ENCODE peak calls at places on chromosomes 5 and 9, in nine cellular contexts. D is BE2C, X is K562, H is body of pancreas, N is psoas muscle, S is upper lobe of right lung, P is prostate gland, F is SJSA1, B is aorta. G is an unnamed sample. For H3K4me1, the result is how much of the 10 kb centered on the place peaks cover.

GRCh38 chr5:151221574-151221973 is 2.3 kb downstream of the CCDC69 start:
- DNase-seq in N (no peak), B (no peak), P (no peak), H (no peak), F (no peak), S (no peak), X (no peak), D (no peak), G (no peak)

GRCh38 chr9:110213413-110214044 is 5.6 kb upstream of the C9orf152 start:
- DNase-seq in D (no peak), N (no peak), S (no peak), B (no peak), X (no peak), F (no peak), H (peak), P (no peak), G (no peak)

GRCh38 chr5:108264533-108264932 is 117.4 kb downstream of the FBXL17 start:
- DNase-seq in F (no peak), P (no peak), S (no peak), H (no peak), X (no peak), B (no peak), D (no peak), N (no peak), G (no peak)

GRCh38 chr5:32771037-32771436 is 59.9 kb downstream of the NPR3 start:
- DNase-seq in B (peak), P (no peak), H (no peak), D (no peak), N (no peak), F (no peak), S (no peak), X (no peak), G (no peak)

GRCh38 chr5:93246093-93246855 is 334.7 kb downstream of the NR2F1-AS1 start:
- DNase-seq in X (no peak), P (no peak), N (no peak), H (no peak), S (no peak), D (no peak), F (peak), B (no peak), G (no peak)

GRCh38 chr5:75054110-75054930 is 2.0 kb upstream of the GCNT4 start:
- DNase-seq in H (peak), B (peak), S (peak), F (peak), P (peak), D (no peak), N (peak), X (no peak), G (no peak)

GRCh38 chr9:129916707-129917106 is 81.4 kb downstream of the USP20 start:
- DNase-seq in F (no peak), X (no peak), P (no peak), D (no peak), B (no peak), N (no peak), S (no peak), H (no peak), G (no peak)

GRCh38 chr5:112419050-112419595 is at the start of gene EPB41L4A:
- DNase-seq in N (peak), P (peak), H (peak), X (no peak), B (peak), S (peak), F (no peak), D (peak), G (no peak)

GRCh38 chr9:134983094-134983493 is 65.4 kb upstream of the FCN1 start:
- DNase-seq in D (no peak), F (no peak), B (peak), X (peak), P (no peak), H (no peak), S (peak), N (peak), G (no peak)

GRCh38 chr9:73349476-73349875 is 197.8 kb downstream of the ANXA1 start:
- DNase-seq in P (no peak), H (no peak), D (no peak), S (no peak), B (no peak), N (no peak), F (no peak), X (no peak), G (no peak)

GRCh38 chr9:73344060-73344459 is 192.4 kb downstream of the ANXA1 start:
- DNase-seq in X (no peak), N (no peak), B (no peak), D (no peak), H (no peak), S (no peak), F (no peak), P (no peak), G (no peak)

GRCh38 chr9:73348485-73348884 is 196.8 kb downstream of the ANXA1 start:
- DNase-seq in F (no peak), H (no peak), N (no peak), S (no peak), X (peak), D (no peak), B (no peak), P (no peak), G (no peak)

GRCh38 chr9:73347720-73348119 is 196.1 kb downstream of the ANXA1 start:
- DNase-seq in X (no peak), P (no peak), S (no peak), N (no peak), B (no peak), H (no peak), D (no peak), F (no peak), G (no peak)

GRCh38 chr9:73347123-73347522 is 195.5 kb downstream of the ANXA1 start:
- DNase-seq in N (no peak), D (no peak), H (no peak), S (no peak), X (no peak), P (no peak), B (no peak), F (no peak), G (no peak)
- H3K4me1 ChIP-seq in N (under half), D (under half), H (under half), S (under half), X (under half), P (under half), B (under half), F (under half), G (under half)

GRCh38 chr9:85723220-85723619 is 18.5 kb downstream of the AGTPBP1 start:
- DNase-seq in N (no peak), X (no peak), D (no peak), H (no peak), B (no peak), S (no peak), P (no peak), F (no peak), G (peak)
- H3K4me1 ChIP-seq in N (under half), X (under half), D (under half), H (under half), B (under half), S (under half), P (under half), F (under half), G (under half)

DNA sequence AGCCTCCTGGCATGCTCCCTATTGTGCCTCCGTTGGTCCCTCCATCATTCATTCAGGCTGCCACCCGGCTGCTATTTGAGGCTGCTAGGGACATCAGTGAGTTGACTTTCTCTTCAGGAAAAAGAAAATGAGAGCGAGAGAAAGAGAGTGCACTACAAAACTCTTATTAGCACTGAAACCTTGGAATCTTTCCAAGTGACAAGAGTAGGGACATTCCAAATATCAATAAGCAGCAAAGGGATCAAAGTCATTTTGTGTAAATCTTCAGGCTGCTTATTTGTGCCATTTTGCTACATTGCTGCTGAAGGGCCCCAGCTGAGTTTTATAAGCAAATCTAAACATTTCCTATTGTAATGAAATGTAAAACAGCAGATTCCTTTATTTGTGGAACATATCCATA is 66.3 kb upstream of the TTC23L start:
- DNase-seq in P (no peak), F (no peak), N (no peak), H (no peak), D (no peak), S (no peak), B (no peak), X (no peak), G (no peak)
- H3K4me1 ChIP-seq in P (under half), F (under half), N (under half), H (under half), D (under half), S (under half), B (under half), X (under half), G (under half)

DNA sequence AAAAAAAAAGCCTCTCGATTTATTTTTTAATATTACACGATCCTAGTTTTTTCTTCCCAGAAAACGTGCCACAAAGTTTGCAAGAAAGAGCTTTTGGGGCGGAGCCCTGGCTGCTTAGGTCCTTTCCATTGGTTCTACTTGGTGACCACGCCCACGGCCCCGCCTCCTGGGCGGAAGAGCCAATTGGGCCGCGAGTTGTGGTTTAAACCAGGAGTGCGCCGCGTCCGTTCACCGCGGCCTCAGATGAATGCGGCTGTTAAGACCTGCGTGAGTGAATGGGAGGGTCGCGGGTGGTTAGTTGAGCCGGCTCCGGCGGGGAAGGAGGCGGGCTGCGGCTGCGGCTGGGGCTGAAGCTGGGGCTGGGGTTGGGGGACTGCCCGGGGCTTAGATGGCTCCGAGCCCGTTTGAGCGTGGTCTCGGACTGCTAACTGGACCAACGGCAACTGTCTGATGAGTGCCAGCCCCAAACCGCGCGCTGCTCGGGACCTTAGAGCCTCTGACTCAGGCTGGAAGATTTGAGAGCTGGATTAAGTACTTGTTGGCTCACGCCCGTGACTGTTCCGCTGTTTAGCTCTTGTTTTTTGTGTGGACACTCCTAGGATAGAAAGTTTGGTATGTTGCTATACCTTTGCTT is at the start of gene PTTG1:
- DNase-seq in H (peak), X (peak), D (peak), N (peak), F (peak), S (peak), P (peak), B (peak), G (peak)
- H3K4me1 ChIP-seq in H (under half), X (under half), D (under half), N (under half), F (half or more), S (under half), P (under half), B (under half), G (under half)

GRCh38 chr9:128088253-128088945 is 20.4 kb downstream of the SLC25A25 start:
- DNase-seq in B (no peak), F (no peak), X (no peak), N (no peak), S (no peak), D (no peak), P (no peak), H (no peak), G (no peak)
- H3K4me1 ChIP-seq in B (under half), F (under half), X (half or more), N (under half), S (under half), D (under half), P (under half), H (under half), G (half or more)

GRCh38 chr9:132487351-132487791 is 77.4 kb downstream of the CFAP77 start:
- DNase-seq in D (no peak), H (no peak), P (no peak), N (no peak), X (no peak), B (no peak), S (no peak), F (no peak), G (peak)

GRCh38 chr9:132485454-132485853 is 75.4 kb downstream of the CFAP77 start:
- DNase-seq in X (no peak), H (no peak), B (no peak), D (no peak), P (no peak), F (no peak), N (no peak), S (no peak), G (no peak)

GRCh38 chr9:132488611-132489010 is 78.6 kb downstream of the CFAP77 start:
- DNase-seq in N (no peak), D (peak), H (no peak), S (no peak), B (peak), F (no peak), X (no peak), P (no peak), G (no peak)

GRCh38 chr9:132489536-132489935 is 79.5 kb downstream of the CFAP77 start:
- DNase-seq in F (no peak), H (no peak), N (no peak), X (no peak), D (no peak), S (no peak), P (no peak), B (peak), G (no peak)

DNA sequence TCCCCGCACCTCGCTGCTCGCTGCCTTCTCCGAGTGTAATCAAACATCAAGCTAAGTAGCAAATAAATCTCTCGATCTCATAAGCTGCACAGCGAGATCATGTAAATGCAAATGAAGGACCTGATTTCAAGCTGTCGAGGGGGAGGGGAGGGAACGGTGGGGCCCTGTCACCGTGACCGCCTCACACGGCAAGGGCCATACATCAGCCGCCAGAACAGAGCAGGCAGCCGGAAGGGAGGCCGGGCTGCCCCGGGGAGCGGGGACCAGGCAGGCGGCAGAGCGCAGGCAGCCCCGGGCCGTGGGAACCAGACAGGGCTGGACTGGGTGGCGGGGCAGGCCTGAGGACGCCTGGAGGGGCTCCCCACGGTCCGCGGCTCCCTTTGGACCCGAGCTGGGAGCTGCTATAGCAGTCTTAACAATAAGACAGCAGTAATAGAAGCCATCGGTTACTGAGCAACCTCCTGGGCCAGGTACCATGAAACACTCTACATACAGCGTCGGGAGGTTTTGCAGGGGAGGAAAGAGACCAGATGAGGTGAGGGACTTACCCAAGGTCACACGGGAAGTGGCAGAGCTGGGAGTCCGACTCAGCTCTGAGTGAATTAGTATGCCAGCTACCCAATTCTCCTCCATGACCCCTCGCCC is 76.8 kb downstream of the CFAP77 start:
- DNase-seq in N (no peak), F (no peak), B (peak), S (no peak), X (no peak), P (no peak), D (peak), H (no peak), G (no peak)
- H3K4me1 ChIP-seq in N (under half), F (under half), B (under half), S (under half), X (under half), P (under half), D (under half), H (under half), G (under half)

DNA sequence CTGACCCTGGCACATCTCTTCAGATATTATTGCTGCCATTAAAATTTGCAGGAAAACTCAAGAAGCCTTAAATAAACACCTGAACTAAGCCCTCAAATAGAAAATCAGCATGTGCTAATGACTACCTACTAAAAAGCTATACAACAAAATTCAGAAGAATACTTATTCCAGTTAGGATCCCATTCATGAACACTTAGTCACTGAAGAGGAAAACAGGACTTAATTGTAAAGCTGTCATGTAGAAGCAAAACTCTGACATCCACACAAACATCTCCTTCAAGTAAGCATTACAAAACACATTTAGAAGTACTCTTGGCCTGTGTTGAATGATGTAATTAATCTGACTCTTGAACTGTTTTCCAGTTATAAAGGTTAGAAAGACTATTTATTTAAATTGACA is 19.9 kb downstream of the ELL2 start:
- DNase-seq in B (no peak), X (no peak), S (no peak), F (no peak), D (no peak), H (no peak), P (no peak), N (no peak), G (no peak)
- H3K4me1 ChIP-seq in B (under half), X (half or more), S (under half), F (under half), D (under half), H (half or more), P (under half), N (under half), G (under half)

GRCh38 chr5:34708777-34709176 is 52.6 kb downstream of the RAI14 start:
- DNase-seq in B (no peak), D (no peak), X (no peak), H (no peak), F (no peak), N (no peak), P (no peak), S (no peak), G (no peak)

GRCh38 chr5:34707451-34708107 is 51.5 kb downstream of the RAI14 start:
- DNase-seq in H (no peak), S (no peak), D (no peak), P (no peak), N (no peak), F (no peak), B (no peak), X (no peak), G (no peak)

GRCh38 chr5:34703767-34704324 is 47.7 kb downstream of the RAI14 start:
- DNase-seq in F (no peak), H (no peak), N (no peak), B (no peak), S (no peak), P (no peak), X (no peak), D (no peak), G (no peak)

GRCh38 chr5:34709861-34710673 is 53.9 kb downstream of the RAI14 start:
- DNase-seq in F (peak), X (no peak), S (no peak), B (no peak), N (no peak), P (no peak), H (no peak), D (no peak), G (no peak)

DNA sequence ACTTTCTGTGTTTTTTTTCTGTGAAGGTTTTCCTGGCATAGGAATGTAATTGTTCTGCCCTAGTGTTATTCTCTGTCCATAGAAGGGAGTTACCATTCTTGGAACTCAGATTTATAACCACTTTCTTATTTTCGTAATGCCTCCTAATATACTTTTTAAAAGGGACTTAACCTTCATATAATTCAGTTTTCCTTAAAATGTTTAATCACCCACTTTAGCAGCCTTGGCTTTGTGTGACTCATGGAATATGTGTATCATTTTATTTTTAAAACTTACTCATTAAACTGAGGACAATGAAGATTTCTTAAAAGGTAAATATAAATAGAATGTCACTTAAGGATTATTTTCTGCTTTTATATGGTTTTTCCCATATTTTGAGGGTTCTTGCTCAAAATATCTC is 50.0 kb downstream of the RAI14 start:
- DNase-seq in N (no peak), P (no peak), D (no peak), S (no peak), X (no peak), B (no peak), H (no peak), F (no peak), G (no peak)
- H3K4me1 ChIP-seq in N (under half), P (under half), D (under half), S (under half), X (under half), B (under half), H (under half), F (under half), G (under half)